ENCODE peak calls at places on chromosomes 3 and 15, in eight cellular contexts. One of them, this sample, is unnamed.

GRCh38 chr3:31762016-31762764 is 218.9 kb downstream of the OSBPL10 start:
- DNase-seq in adrenal gland: no peak
- DNase-seq in fibroblast of lung: no peak
- DNase-seq in psoas muscle: no peak
- DNase-seq in bronchial epithelial cell: no peak
- DNase-seq in tibial nerve: no peak
- DNase-seq in fibroblast of mammary gland: no peak
- DNase-seq in activated B cell treated with CpG ODN at 0.5 μM for 24 hours: no peak
- DNase-seq in this sample: peak; percentile 37

GRCh38 chr15:59218710-59219109 is 12.1 kb downstream of the LDHAL6B start:
- DNase-seq in bronchial epithelial cell: no peak
- DNase-seq in fibroblast of lung: no peak
- DNase-seq in activated B cell treated with CpG ODN at 0.5 μM for 24 hours: no peak
- DNase-seq in fibroblast of mammary gland: no peak
- DNase-seq in tibial nerve: no peak
- DNase-seq in psoas muscle: no peak
- DNase-seq in adrenal gland: no peak
- DNase-seq in this sample: no peak

GRCh38 chr15:99090938-99091337 is 13.9 kb upstream of the SYNM start:
- DNase-seq in tibial nerve: no peak
- DNase-seq in activated B cell treated with CpG ODN at 0.5 μM for 24 hours: no peak
- DNase-seq in adrenal gland: no peak
- DNase-seq in fibroblast of mammary gland: no peak
- DNase-seq in bronchial epithelial cell: no peak
- DNase-seq in fibroblast of lung: no peak
- DNase-seq in psoas muscle: peak; percentile 89
- DNase-seq in this sample: no peak

GRCh38 chr3:49900491-49901153 is 3.1 kb downstream of the MST1R start:
- DNase-seq in psoas muscle: peak; percentile 82
- DNase-seq in adrenal gland: peak; percentile 87
- DNase-seq in fibroblast of mammary gland: peak; percentile 8
- DNase-seq in tibial nerve: no peak
- DNase-seq in activated B cell treated with CpG ODN at 0.5 μM for 24 hours: no peak
- DNase-seq in bronchial epithelial cell: peak; percentile 98
- DNase-seq in fibroblast of lung: peak; percentile 47
- DNase-seq in this sample: no peak

GRCh38 chr3:71311320-71312046 is 272.0 kb downstream of the FOXP1 start:
- DNase-seq in psoas muscle: no peak
- DNase-seq in bronchial epithelial cell: peak; percentile 41
- DNase-seq in tibial nerve: no peak
- DNase-seq in adrenal gland: no peak
- DNase-seq in fibroblast of lung: no peak
- DNase-seq in activated B cell treated with CpG ODN at 0.5 μM for 24 hours: no peak
- DNase-seq in fibroblast of mammary gland: no peak
- DNase-seq in this sample: no peak

GRCh38 chr15:33913459-33913858 is 54.8 kb upstream of the CHRM5 start:
- DNase-seq in tibial nerve: no peak
- DNase-seq in adrenal gland: no peak
- DNase-seq in activated B cell treated with CpG ODN at 0.5 μM for 24 hours: no peak
- DNase-seq in fibroblast of lung: peak; percentile 49
- DNase-seq in psoas muscle: no peak
- DNase-seq in bronchial epithelial cell: peak; percentile 51
- DNase-seq in fibroblast of mammary gland: peak; percentile 63
- DNase-seq in this sample: no peak

GRCh38 chr3:8538904-8539303 is 37.3 kb downstream of the LMCD1 start:
- DNase-seq in psoas muscle: no peak
- DNase-seq in bronchial epithelial cell: no peak
- DNase-seq in fibroblast of lung: peak; percentile 86
- DNase-seq in tibial nerve: no peak
- DNase-seq in fibroblast of mammary gland: peak; percentile 86
- DNase-seq in adrenal gland: no peak
- DNase-seq in activated B cell treated with CpG ODN at 0.5 μM for 24 hours: no peak
- DNase-seq in this sample: no peak

GRCh38 chr3:143970773-143971366 is 753 bp upstream of the DIPK2A start:
- DNase-seq in activated B cell treated with CpG ODN at 0.5 μM for 24 hours: peak; percentile 82
- DNase-seq in bronchial epithelial cell: peak; percentile 37
- DNase-seq in fibroblast of mammary gland: peak; percentile 38
- DNase-seq in fibroblast of lung: peak; percentile 54
- DNase-seq in tibial nerve: no peak
- DNase-seq in adrenal gland: peak; percentile 62
- DNase-seq in psoas muscle: peak; percentile 73
- DNase-seq in this sample: peak; percentile 54

GRCh38 chr15:31227235-31227634 is 99.4 kb upstream of the KLF13 start:
- DNase-seq in bronchial epithelial cell: no peak
- DNase-seq in tibial nerve: no peak
- DNase-seq in adrenal gland: no peak
- DNase-seq in psoas muscle: no peak
- DNase-seq in fibroblast of mammary gland: no peak
- DNase-seq in fibroblast of lung: no peak
- DNase-seq in activated B cell treated with CpG ODN at 0.5 μM for 24 hours: no peak
- DNase-seq in this sample: no peak

GRCh38 chr15:100249096-100249815 is 92.5 kb downstream of the ADAMTS17 start:
- DNase-seq in psoas muscle: no peak
- DNase-seq in adrenal gland: no peak
- DNase-seq in bronchial epithelial cell: no peak
- DNase-seq in tibial nerve: no peak
- DNase-seq in fibroblast of lung: no peak
- DNase-seq in activated B cell treated with CpG ODN at 0.5 μM for 24 hours: no peak
- DNase-seq in fibroblast of mammary gland: no peak
- DNase-seq in this sample: no peak

GRCh38 chr3:141429371-141430035 is 57.3 kb upstream of the RASA2 start:
- DNase-seq in bronchial epithelial cell: no peak
- DNase-seq in tibial nerve: no peak
- DNase-seq in activated B cell treated with CpG ODN at 0.5 μM for 24 hours: no peak
- DNase-seq in psoas muscle: no peak
- DNase-seq in fibroblast of mammary gland: no peak
- DNase-seq in fibroblast of lung: no peak
- DNase-seq in adrenal gland: no peak
- DNase-seq in this sample: no peak

GRCh38 chr15:34109775-34110663 is 8.1 kb downstream of the PGBD4 start:
- DNase-seq in fibroblast of mammary gland: peak; percentile 57
- DNase-seq in tibial nerve: no peak
- DNase-seq in fibroblast of lung: peak; percentile 33
- DNase-seq in activated B cell treated with CpG ODN at 0.5 μM for 24 hours: no peak
- DNase-seq in bronchial epithelial cell: peak; percentile 40
- DNase-seq in adrenal gland: peak; percentile 11
- DNase-seq in psoas muscle: no peak
- DNase-seq in this sample: peak; percentile 30

GRCh38 chr15:83598031-83598430 is 55.9 kb upstream of the ADAMTSL3 start:
- DNase-seq in adrenal gland: no peak
- DNase-seq in activated B cell treated with CpG ODN at 0.5 μM for 24 hours: no peak
- DNase-seq in bronchial epithelial cell: no peak
- DNase-seq in tibial nerve: no peak
- DNase-seq in fibroblast of lung: no peak
- DNase-seq in psoas muscle: no peak
- DNase-seq in fibroblast of mammary gland: no peak
- DNase-seq in this sample: no peak

GRCh38 chr3:17508180-17508752 is 234.2 kb downstream of the TBC1D5 start:
- DNase-seq in activated B cell treated with CpG ODN at 0.5 μM for 24 hours: no peak
- DNase-seq in psoas muscle: no peak
- DNase-seq in bronchial epithelial cell: no peak
- DNase-seq in tibial nerve: no peak
- DNase-seq in fibroblast of lung: peak; percentile 41
- DNase-seq in adrenal gland: no peak
- DNase-seq in fibroblast of mammary gland: no peak
- DNase-seq in this sample: no peak

GRCh38 chr15:40381818-40382529 is 547 bp upstream of the KNSTRN start:
- DNase-seq in psoas muscle: no peak
- DNase-seq in activated B cell treated with CpG ODN at 0.5 μM for 24 hours: no peak
- DNase-seq in fibroblast of mammary gland: no peak
- DNase-seq in adrenal gland: no peak
- DNase-seq in bronchial epithelial cell: no peak
- DNase-seq in tibial nerve: no peak
- DNase-seq in fibroblast of lung: no peak
- DNase-seq in this sample: no peak

GRCh38 chr15:40380636-40381035 is 1.9 kb upstream of the KNSTRN start:
- DNase-seq in fibroblast of mammary gland: no peak
- DNase-seq in bronchial epithelial cell: no peak
- DNase-seq in fibroblast of lung: no peak
- DNase-seq in tibial nerve: no peak
- DNase-seq in psoas muscle: no peak
- DNase-seq in adrenal gland: no peak
- DNase-seq in activated B cell treated with CpG ODN at 0.5 μM for 24 hours: no peak
- DNase-seq in this sample: no peak

GRCh38 chr15:40379853-40380252 is 2.7 kb upstream of the KNSTRN start:
- DNase-seq in tibial nerve: peak; percentile 35
- DNase-seq in activated B cell treated with CpG ODN at 0.5 μM for 24 hours: no peak
- DNase-seq in fibroblast of lung: peak; percentile 97
- DNase-seq in bronchial epithelial cell: peak; percentile 93
- DNase-seq in fibroblast of mammary gland: peak; percentile 99
- DNase-seq in adrenal gland: peak; percentile 91
- DNase-seq in psoas muscle: peak; percentile 81
- DNase-seq in this sample: no peak

GRCh38 chr15:40379374-40379773 is 3.1 kb upstream of the KNSTRN start:
- DNase-seq in psoas muscle: no peak
- DNase-seq in tibial nerve: no peak
- DNase-seq in adrenal gland: no peak
- DNase-seq in activated B cell treated with CpG ODN at 0.5 μM for 24 hours: no peak
- DNase-seq in bronchial epithelial cell: no peak
- DNase-seq in fibroblast of mammary gland: no peak
- DNase-seq in fibroblast of lung: no peak
- DNase-seq in this sample: no peak

GRCh38 chr15:40382580-40383456 is at the start of gene KNSTRN:
- DNase-seq in activated B cell treated with CpG ODN at 0.5 μM for 24 hours: peak; percentile 83
- DNase-seq in fibroblast of mammary gland: peak; percentile 94
- DNase-seq in fibroblast of lung: peak; percentile 91
- DNase-seq in tibial nerve: peak; percentile 79
- DNase-seq in psoas muscle: peak; percentile 94
- DNase-seq in bronchial epithelial cell: peak; percentile 84
- DNase-seq in adrenal gland: peak; percentile 96
- DNase-seq in this sample: peak; percentile 87
- TF ChIP-seq CTCF in activated B cell treated with CpG ODN at 0.5 μM for 24 hours: no peak
- TF ChIP-seq CTCF in fibroblast of mammary gland: no peak
- TF ChIP-seq CTCF in fibroblast of lung: no peak
- TF ChIP-seq CTCF in tibial nerve: no peak
- TF ChIP-seq CTCF in psoas muscle: no peak
- TF ChIP-seq CTCF in bronchial epithelial cell: no peak
- TF ChIP-seq CTCF in adrenal gland: no peak
- TF ChIP-seq CTCF in this sample: no peak

GRCh38 chr15:40769310-40770146 is at the start of gene C15orf62:
- DNase-seq in fibroblast of lung: peak; percentile 71
- DNase-seq in bronchial epithelial cell: peak; percentile 84
- DNase-seq in fibroblast of mammary gland: peak; percentile 31
- DNase-seq in adrenal gland: peak; percentile 73
- DNase-seq in tibial nerve: peak; percentile 14
- DNase-seq in activated B cell treated with CpG ODN at 0.5 μM for 24 hours: peak; percentile 81
- DNase-seq in psoas muscle: no peak
- DNase-seq in this sample: peak; percentile 74

GRCh38 chr15:40770147-40770721 is 454 bp downstream of the C15orf62 start:
- DNase-seq in bronchial epithelial cell: no peak
- DNase-seq in fibroblast of lung: no peak
- DNase-seq in activated B cell treated with CpG ODN at 0.5 μM for 24 hours: peak; percentile 42
- DNase-seq in tibial nerve: no peak
- DNase-seq in adrenal gland: no peak
- DNase-seq in psoas muscle: no peak
- DNase-seq in fibroblast of mammary gland: no peak
- DNase-seq in this sample: no peak

GRCh38 chr15:40766906-40767837 is 2.6 kb upstream of the C15orf62 start:
- DNase-seq in adrenal gland: peak; percentile 85
- DNase-seq in tibial nerve: no peak
- DNase-seq in bronchial epithelial cell: peak; percentile 47
- DNase-seq in activated B cell treated with CpG ODN at 0.5 μM for 24 hours: no peak
- DNase-seq in fibroblast of lung: peak; percentile 79
- DNase-seq in fibroblast of mammary gland: peak; percentile 41
- DNase-seq in psoas muscle: no peak
- DNase-seq in this sample: no peak

GRCh38 chr15:40767838-40768491 is 1.8 kb upstream of the C15orf62 start:
- DNase-seq in bronchial epithelial cell: no peak
- DNase-seq in fibroblast of lung: no peak
- DNase-seq in fibroblast of mammary gland: no peak
- DNase-seq in psoas muscle: no peak
- DNase-seq in adrenal gland: no peak
- DNase-seq in activated B cell treated with CpG ODN at 0.5 μM for 24 hours: no peak
- DNase-seq in tibial nerve: no peak
- DNase-seq in this sample: no peak

GRCh38 chr15:40768492-40769309 is 1.1 kb upstream of the C15orf62 start:
- DNase-seq in activated B cell treated with CpG ODN at 0.5 μM for 24 hours: no peak
- DNase-seq in adrenal gland: no peak
- DNase-seq in tibial nerve: no peak
- DNase-seq in psoas muscle: no peak
- DNase-seq in fibroblast of mammary gland: no peak
- DNase-seq in bronchial epithelial cell: no peak
- DNase-seq in fibroblast of lung: no peak
- DNase-seq in this sample: peak; percentile 58
- TF ChIP-seq CTCF in activated B cell treated with CpG ODN at 0.5 μM for 24 hours: no peak
- TF ChIP-seq CTCF in adrenal gland: no peak
- TF ChIP-seq CTCF in tibial nerve: no peak
- TF ChIP-seq CTCF in psoas muscle: no peak
- TF ChIP-seq CTCF in fibroblast of mammary gland: no peak
- TF ChIP-seq CTCF in bronchial epithelial cell: no peak
- TF ChIP-seq CTCF in fibroblast of lung: no peak
- TF ChIP-seq CTCF in this sample: no peak

GRCh38 chr3:52879090-52879489 is 18.3 kb downstream of the STIMATE start:
- DNase-seq in psoas muscle: no peak
- DNase-seq in fibroblast of mammary gland: no peak
- DNase-seq in adrenal gland: no peak
- DNase-seq in bronchial epithelial cell: no peak
- DNase-seq in tibial nerve: no peak
- DNase-seq in activated B cell treated with CpG ODN at 0.5 μM for 24 hours: no peak
- DNase-seq in fibroblast of lung: no peak
- DNase-seq in this sample: no peak
- TF ChIP-seq CTCF in psoas muscle: no peak
- TF ChIP-seq CTCF in fibroblast of mammary gland: peak; percentile 4
- TF ChIP-seq CTCF in adrenal gland: no peak
- TF ChIP-seq CTCF in bronchial epithelial cell: no peak
- TF ChIP-seq CTCF in tibial nerve: no peak
- TF ChIP-seq CTCF in activated B cell treated with CpG ODN at 0.5 μM for 24 hours: no peak
- TF ChIP-seq CTCF in fibroblast of lung: no peak
- TF ChIP-seq CTCF in this sample: peak; percentile 2

GRCh38 chr3:189192725-189193124 is 21.0 kb downstream of the TPRG1 start:
- DNase-seq in fibroblast of lung: no peak
- DNase-seq in psoas muscle: no peak
- DNase-seq in fibroblast of mammary gland: no peak
- DNase-seq in adrenal gland: no peak
- DNase-seq in bronchial epithelial cell: no peak
- DNase-seq in activated B cell treated with CpG ODN at 0.5 μM for 24 hours: no peak
- DNase-seq in tibial nerve: no peak
- DNase-seq in this sample: no peak

GRCh38 chr3:189195302-189195701 is 23.5 kb downstream of the TPRG1 start:
- DNase-seq in tibial nerve: no peak
- DNase-seq in adrenal gland: no peak
- DNase-seq in bronchial epithelial cell: no peak
- DNase-seq in activated B cell treated with CpG ODN at 0.5 μM for 24 hours: no peak
- DNase-seq in fibroblast of mammary gland: peak; percentile 4
- DNase-seq in fibroblast of lung: peak; percentile 19
- DNase-seq in psoas muscle: no peak
- DNase-seq in this sample: no peak
- TF ChIP-seq CTCF in tibial nerve: no peak
- TF ChIP-seq CTCF in adrenal gland: no peak
- TF ChIP-seq CTCF in bronchial epithelial cell: no peak
- TF ChIP-seq CTCF in activated B cell treated with CpG ODN at 0.5 μM for 24 hours: no peak
- TF ChIP-seq CTCF in fibroblast of mammary gland: peak; percentile 33
- TF ChIP-seq CTCF in fibroblast of lung: peak; percentile 5
- TF ChIP-seq CTCF in psoas muscle: peak; percentile 20
- TF ChIP-seq CTCF in this sample: no peak

DNA sequence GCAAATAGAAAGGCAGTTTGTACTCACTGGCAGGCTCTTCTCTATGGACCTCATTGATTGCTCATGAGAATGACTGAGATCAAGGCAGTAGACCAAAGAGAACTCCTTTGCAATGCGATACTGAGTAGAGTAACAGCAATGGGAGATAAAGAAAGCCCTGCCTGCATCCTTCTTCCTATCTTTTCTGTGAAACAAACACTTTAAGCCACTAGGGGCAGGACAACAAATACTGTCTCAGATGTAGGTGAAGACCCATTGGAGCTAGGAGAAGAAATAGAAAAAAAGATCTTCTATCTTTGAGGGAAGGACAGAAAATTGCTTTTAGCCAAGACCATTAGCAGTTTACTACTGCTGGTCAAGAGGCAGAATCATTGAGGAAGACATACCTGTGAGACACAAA is 117.6 kb upstream of the IGSF10 start:
- DNase-seq in bronchial epithelial cell: no peak
- DNase-seq in adrenal gland: no peak
- DNase-seq in tibial nerve: no peak
- DNase-seq in activated B cell treated with CpG ODN at 0.5 μM for 24 hours: no peak
- DNase-seq in fibroblast of lung: no peak
- DNase-seq in fibroblast of mammary gland: no peak
- DNase-seq in psoas muscle: no peak
- DNase-seq in this sample: no peak
- TF ChIP-seq CTCF in bronchial epithelial cell: peak; percentile 7
- TF ChIP-seq CTCF in adrenal gland: no peak
- TF ChIP-seq CTCF in tibial nerve: no peak
- TF ChIP-seq CTCF in activated B cell treated with CpG ODN at 0.5 μM for 24 hours: no peak
- TF ChIP-seq CTCF in fibroblast of lung: no peak
- TF ChIP-seq CTCF in fibroblast of mammary gland: no peak
- TF ChIP-seq CTCF in psoas muscle: no peak
- TF ChIP-seq CTCF in this sample: no peak

This sample was measured in HL-60.